ENCODE peak calls at places on chromosome 10, in nine cellular contexts. U is cardiac fibroblast, Y is memory B cell, J is GDM1, Q is transverse colon, M is IMR-90, B is ovary, D is midbrain, F is thoracic aorta. L is an unnamed sample.

GRCh38 chr10:538895-539294 is 150.6 kb downstream of the DIP2C start:
- DNase-seq in Y (no peak), B (no peak), J (no peak), M (peak), F (no peak), U (peak), D (no peak), Q (no peak), L (no peak)

GRCh38 chr10:33566001-33566400 is 231.5 kb upstream of the NRP1 start:
- DNase-seq in Q (no peak), U (no peak), D (no peak), F (no peak), B (no peak), J (no peak), M (no peak), Y (no peak), L (no peak)

GRCh38 chr10:124152139-124152780 is 58.9 kb upstream of the CHST15 start:
- DNase-seq in J (no peak), B (no peak), F (peak), U (peak), D (peak), Q (peak), Y (no peak), M (peak), L (peak)

GRCh38 chr10:75191821-75192568 is 18.6 kb upstream of the VDAC2 start:
- DNase-seq in D (no peak), Y (no peak), M (peak), F (peak), J (no peak), Q (peak), U (peak), B (peak), L (no peak)

GRCh38 chr10:7411671-7412481 is 1.0 kb upstream of the SFMBT2 start:
- DNase-seq in Y (peak), J (no peak), F (no peak), D (no peak), Q (peak), U (no peak), M (no peak), B (peak), L (peak)

GRCh38 chr10:29767958-29768357 is 133.2 kb upstream of the SVIL start:
- DNase-seq in J (no peak), F (no peak), Q (no peak), U (no peak), M (no peak), B (no peak), Y (no peak), D (no peak), L (no peak)

GRCh38 chr10:110788620-110789385 is 82.9 kb upstream of the PDCD4 start:
- DNase-seq in F (no peak), J (no peak), Q (no peak), U (no peak), D (no peak), M (no peak), Y (no peak), B (no peak), L (no peak)

GRCh38 chr10:68633281-68633680 is 73.1 kb downstream of the TET1 start:
- DNase-seq in M (no peak), U (no peak), B (no peak), D (no peak), F (no peak), J (no peak), Q (no peak), Y (no peak), L (no peak)

GRCh38 chr10:89206402-89207180 is 526 bp downstream of the CH25H start:
- DNase-seq in J (no peak), Y (peak), M (peak), Q (peak), U (peak), D (no peak), F (no peak), B (peak), L (peak)

L was measured in H9.